ENCODE peak calls at places on chromosomes 1 and 21, in seven cellular contexts. One of them, this sample, is unnamed.
A peak's percentile ranks its signal among the peaks of the same experiment; 100 is the strongest.

GRCh38 chr1:218658899-218659298 is 313.8 kb downstream of the TGFB2 start:
- ATAC-seq in stimulated activated effector memory CD8-positive, alpha-beta T cell treated with anti-CD3 and anti-CD28 coated beads, Interleukin-12 subunit alpha, Interleukin-12 subunit beta, amount 100 ng/mL, for 72 hours: no peak
- ATAC-seq in effector memory CD8-positive, alpha-beta T cell: no peak
- ATAC-seq in activated CD8-positive, alpha-beta memory T cell treated with anti-CD3 and anti-CD28 coated beads, Interleukin-2, amount 10 ng/mL, durations not matched to agents 7 days and 5 days: no peak
- ATAC-seq in heart right ventricle: no peak
- ATAC-seq in psoas muscle: peak; percentile 49
- ATAC-seq in esophagus mucosa: peak; percentile 54
- ATAC-seq in this sample: no peak

GRCh38 chr1:184462170-184462569 is 75.3 kb downstream of the C1orf21 start:
- ATAC-seq in effector memory CD8-positive, alpha-beta T cell: no peak
- ATAC-seq in activated CD8-positive, alpha-beta memory T cell treated with anti-CD3 and anti-CD28 coated beads, Interleukin-2, amount 10 ng/mL, durations not matched to agents 7 days and 5 days: no peak
- ATAC-seq in esophagus mucosa: no peak
- ATAC-seq in stimulated activated effector memory CD8-positive, alpha-beta T cell treated with anti-CD3 and anti-CD28 coated beads, Interleukin-12 subunit alpha, Interleukin-12 subunit beta, amount 100 ng/mL, for 72 hours: no peak
- ATAC-seq in psoas muscle: peak; percentile 57
- ATAC-seq in heart right ventricle: no peak
- ATAC-seq in this sample: no peak

GRCh38 chr21:39120876-39121599 is 62.2 kb downstream of the PSMG1 start:
- ATAC-seq in stimulated activated effector memory CD8-positive, alpha-beta T cell treated with anti-CD3 and anti-CD28 coated beads, Interleukin-12 subunit alpha, Interleukin-12 subunit beta, amount 100 ng/mL, for 72 hours: no peak
- ATAC-seq in esophagus mucosa: no peak
- ATAC-seq in psoas muscle: peak; percentile 33
- ATAC-seq in heart right ventricle: no peak
- ATAC-seq in effector memory CD8-positive, alpha-beta T cell: no peak
- ATAC-seq in activated CD8-positive, alpha-beta memory T cell treated with anti-CD3 and anti-CD28 coated beads, Interleukin-2, amount 10 ng/mL, durations not matched to agents 7 days and 5 days: no peak
- ATAC-seq in this sample: no peak

GRCh38 chr1:7326366-7326765 is 444.7 kb upstream of the VAMP3 start:
- ATAC-seq in effector memory CD8-positive, alpha-beta T cell: no peak
- ATAC-seq in esophagus mucosa: no peak
- ATAC-seq in stimulated activated effector memory CD8-positive, alpha-beta T cell treated with anti-CD3 and anti-CD28 coated beads, Interleukin-12 subunit alpha, Interleukin-12 subunit beta, amount 100 ng/mL, for 72 hours: no peak
- ATAC-seq in activated CD8-positive, alpha-beta memory T cell treated with anti-CD3 and anti-CD28 coated beads, Interleukin-2, amount 10 ng/mL, durations not matched to agents 7 days and 5 days: no peak
- ATAC-seq in heart right ventricle: no peak
- ATAC-seq in psoas muscle: no peak
- ATAC-seq in this sample: no peak

GRCh38 chr1:58883037-58883887 is 99.4 kb upstream of the JUN start:
- ATAC-seq in effector memory CD8-positive, alpha-beta T cell: no peak
- ATAC-seq in activated CD8-positive, alpha-beta memory T cell treated with anti-CD3 and anti-CD28 coated beads, Interleukin-2, amount 10 ng/mL, durations not matched to agents 7 days and 5 days: no peak
- ATAC-seq in stimulated activated effector memory CD8-positive, alpha-beta T cell treated with anti-CD3 and anti-CD28 coated beads, Interleukin-12 subunit alpha, Interleukin-12 subunit beta, amount 100 ng/mL, for 72 hours: peak; percentile 54
- ATAC-seq in psoas muscle: peak; percentile 64
- ATAC-seq in esophagus mucosa: peak; percentile 91
- ATAC-seq in heart right ventricle: peak; percentile 71
- ATAC-seq in this sample: no peak

GRCh38 chr1:50917796-50918137 is 42.3 kb downstream of the FAF1 start:
- ATAC-seq in activated CD8-positive, alpha-beta memory T cell treated with anti-CD3 and anti-CD28 coated beads, Interleukin-2, amount 10 ng/mL, durations not matched to agents 7 days and 5 days: no peak
- ATAC-seq in effector memory CD8-positive, alpha-beta T cell: no peak
- ATAC-seq in heart right ventricle: no peak
- ATAC-seq in psoas muscle: no peak
- ATAC-seq in esophagus mucosa: no peak
- ATAC-seq in stimulated activated effector memory CD8-positive, alpha-beta T cell treated with anti-CD3 and anti-CD28 coated beads, Interleukin-12 subunit alpha, Interleukin-12 subunit beta, amount 100 ng/mL, for 72 hours: no peak
- ATAC-seq in this sample: no peak

GRCh38 chr1:201904579-201904978 is 15.9 kb downstream of the SHISA4 start:
- ATAC-seq in stimulated activated effector memory CD8-positive, alpha-beta T cell treated with anti-CD3 and anti-CD28 coated beads, Interleukin-12 subunit alpha, Interleukin-12 subunit beta, amount 100 ng/mL, for 72 hours: no peak
- ATAC-seq in psoas muscle: no peak
- ATAC-seq in heart right ventricle: peak; percentile 74
- ATAC-seq in effector memory CD8-positive, alpha-beta T cell: no peak
- ATAC-seq in activated CD8-positive, alpha-beta memory T cell treated with anti-CD3 and anti-CD28 coated beads, Interleukin-2, amount 10 ng/mL, durations not matched to agents 7 days and 5 days: no peak
- ATAC-seq in esophagus mucosa: peak; percentile 66
- ATAC-seq in this sample: no peak

GRCh38 chr1:227192163-227192562 is 126.1 kb downstream of the CDC42BPA start:
- ATAC-seq in esophagus mucosa: peak; percentile 82
- ATAC-seq in effector memory CD8-positive, alpha-beta T cell: no peak
- ATAC-seq in heart right ventricle: no peak
- ATAC-seq in activated CD8-positive, alpha-beta memory T cell treated with anti-CD3 and anti-CD28 coated beads, Interleukin-2, amount 10 ng/mL, durations not matched to agents 7 days and 5 days: peak; percentile 55
- ATAC-seq in psoas muscle: peak; percentile 94
- ATAC-seq in stimulated activated effector memory CD8-positive, alpha-beta T cell treated with anti-CD3 and anti-CD28 coated beads, Interleukin-12 subunit alpha, Interleukin-12 subunit beta, amount 100 ng/mL, for 72 hours: peak; percentile 99
- ATAC-seq in this sample: peak; percentile 99

GRCh38 chr1:225823811-225824261 is 13.9 kb downstream of the EPHX1 start:
- ATAC-seq in stimulated activated effector memory CD8-positive, alpha-beta T cell treated with anti-CD3 and anti-CD28 coated beads, Interleukin-12 subunit alpha, Interleukin-12 subunit beta, amount 100 ng/mL, for 72 hours: no peak
- ATAC-seq in effector memory CD8-positive, alpha-beta T cell: no peak
- ATAC-seq in psoas muscle: no peak
- ATAC-seq in heart right ventricle: no peak
- ATAC-seq in esophagus mucosa: no peak
- ATAC-seq in activated CD8-positive, alpha-beta memory T cell treated with anti-CD3 and anti-CD28 coated beads, Interleukin-2, amount 10 ng/mL, durations not matched to agents 7 days and 5 days: no peak
- ATAC-seq in this sample: no peak

GRCh38 chr1:32180186-32181060 is 948 bp downstream of the TXLNA start:
- ATAC-seq in heart right ventricle: peak; percentile 35
- ATAC-seq in esophagus mucosa: peak; percentile 37
- ATAC-seq in activated CD8-positive, alpha-beta memory T cell treated with anti-CD3 and anti-CD28 coated beads, Interleukin-2, amount 10 ng/mL, durations not matched to agents 7 days and 5 days: peak; percentile 14
- ATAC-seq in stimulated activated effector memory CD8-positive, alpha-beta T cell treated with anti-CD3 and anti-CD28 coated beads, Interleukin-12 subunit alpha, Interleukin-12 subunit beta, amount 100 ng/mL, for 72 hours: peak; percentile 52
- ATAC-seq in effector memory CD8-positive, alpha-beta T cell: peak; percentile 16
- ATAC-seq in psoas muscle: peak; percentile 47
- ATAC-seq in this sample: peak; percentile 27

GRCh38 chr1:31672988-31673387 is 28.3 kb upstream of the PEF1 start:
- ATAC-seq in stimulated activated effector memory CD8-positive, alpha-beta T cell treated with anti-CD3 and anti-CD28 coated beads, Interleukin-12 subunit alpha, Interleukin-12 subunit beta, amount 100 ng/mL, for 72 hours: no peak
- ATAC-seq in activated CD8-positive, alpha-beta memory T cell treated with anti-CD3 and anti-CD28 coated beads, Interleukin-2, amount 10 ng/mL, durations not matched to agents 7 days and 5 days: no peak
- ATAC-seq in heart right ventricle: peak; percentile 34
- ATAC-seq in psoas muscle: peak; percentile 82
- ATAC-seq in esophagus mucosa: no peak
- ATAC-seq in effector memory CD8-positive, alpha-beta T cell: no peak
- ATAC-seq in this sample: no peak

GRCh38 chr1:2564006-2564814 is 8.0 kb downstream of the TNFRSF14 start:
- ATAC-seq in heart right ventricle: no peak
- ATAC-seq in psoas muscle: no peak
- ATAC-seq in esophagus mucosa: no peak
- ATAC-seq in effector memory CD8-positive, alpha-beta T cell: no peak
- ATAC-seq in activated CD8-positive, alpha-beta memory T cell treated with anti-CD3 and anti-CD28 coated beads, Interleukin-2, amount 10 ng/mL, durations not matched to agents 7 days and 5 days: no peak
- ATAC-seq in stimulated activated effector memory CD8-positive, alpha-beta T cell treated with anti-CD3 and anti-CD28 coated beads, Interleukin-12 subunit alpha, Interleukin-12 subunit beta, amount 100 ng/mL, for 72 hours: no peak
- ATAC-seq in this sample: no peak

GRCh38 chr1:50179639-50180038 is 70.9 kb downstream of the ELAVL4 start:
- ATAC-seq in stimulated activated effector memory CD8-positive, alpha-beta T cell treated with anti-CD3 and anti-CD28 coated beads, Interleukin-12 subunit alpha, Interleukin-12 subunit beta, amount 100 ng/mL, for 72 hours: no peak
- ATAC-seq in heart right ventricle: no peak
- ATAC-seq in psoas muscle: no peak
- ATAC-seq in activated CD8-positive, alpha-beta memory T cell treated with anti-CD3 and anti-CD28 coated beads, Interleukin-2, amount 10 ng/mL, durations not matched to agents 7 days and 5 days: no peak
- ATAC-seq in esophagus mucosa: no peak
- ATAC-seq in effector memory CD8-positive, alpha-beta T cell: no peak
- ATAC-seq in this sample: no peak

GRCh38 chr1:211641942-211642341 is 33.5 kb downstream of the NEK2 start:
- ATAC-seq in heart right ventricle: no peak
- ATAC-seq in effector memory CD8-positive, alpha-beta T cell: no peak
- ATAC-seq in activated CD8-positive, alpha-beta memory T cell treated with anti-CD3 and anti-CD28 coated beads, Interleukin-2, amount 10 ng/mL, durations not matched to agents 7 days and 5 days: no peak
- ATAC-seq in stimulated activated effector memory CD8-positive, alpha-beta T cell treated with anti-CD3 and anti-CD28 coated beads, Interleukin-12 subunit alpha, Interleukin-12 subunit beta, amount 100 ng/mL, for 72 hours: no peak
- ATAC-seq in psoas muscle: no peak
- ATAC-seq in esophagus mucosa: no peak
- ATAC-seq in this sample: no peak

GRCh38 chr1:197062692-197063091 is 4.4 kb downstream of the F13B start:
- ATAC-seq in effector memory CD8-positive, alpha-beta T cell: no peak
- ATAC-seq in activated CD8-positive, alpha-beta memory T cell treated with anti-CD3 and anti-CD28 coated beads, Interleukin-2, amount 10 ng/mL, durations not matched to agents 7 days and 5 days: no peak
- ATAC-seq in esophagus mucosa: no peak
- ATAC-seq in stimulated activated effector memory CD8-positive, alpha-beta T cell treated with anti-CD3 and anti-CD28 coated beads, Interleukin-12 subunit alpha, Interleukin-12 subunit beta, amount 100 ng/mL, for 72 hours: no peak
- ATAC-seq in psoas muscle: no peak
- ATAC-seq in heart right ventricle: no peak
- ATAC-seq in this sample: no peak

GRCh38 chr1:40657046-40657445 is 8.4 kb downstream of the RIMS3 start:
- ATAC-seq in heart right ventricle: no peak
- ATAC-seq in activated CD8-positive, alpha-beta memory T cell treated with anti-CD3 and anti-CD28 coated beads, Interleukin-2, amount 10 ng/mL, durations not matched to agents 7 days and 5 days: no peak
- ATAC-seq in esophagus mucosa: no peak
- ATAC-seq in stimulated activated effector memory CD8-positive, alpha-beta T cell treated with anti-CD3 and anti-CD28 coated beads, Interleukin-12 subunit alpha, Interleukin-12 subunit beta, amount 100 ng/mL, for 72 hours: no peak
- ATAC-seq in effector memory CD8-positive, alpha-beta T cell: no peak
- ATAC-seq in psoas muscle: no peak
- ATAC-seq in this sample: no peak

GRCh38 chr1:118122234-118123004 is 62.6 kb downstream of the SPAG17 start:
- ATAC-seq in activated CD8-positive, alpha-beta memory T cell treated with anti-CD3 and anti-CD28 coated beads, Interleukin-2, amount 10 ng/mL, durations not matched to agents 7 days and 5 days: no peak
- ATAC-seq in heart right ventricle: no peak
- ATAC-seq in stimulated activated effector memory CD8-positive, alpha-beta T cell treated with anti-CD3 and anti-CD28 coated beads, Interleukin-12 subunit alpha, Interleukin-12 subunit beta, amount 100 ng/mL, for 72 hours: no peak
- ATAC-seq in psoas muscle: no peak
- ATAC-seq in esophagus mucosa: peak; percentile 74
- ATAC-seq in effector memory CD8-positive, alpha-beta T cell: no peak
- ATAC-seq in this sample: no peak

GRCh38 chr21:46220275-46220810 is 8.2 kb downstream of the LSS start:
- ATAC-seq in esophagus mucosa: no peak
- ATAC-seq in effector memory CD8-positive, alpha-beta T cell: no peak
- ATAC-seq in heart right ventricle: no peak
- ATAC-seq in activated CD8-positive, alpha-beta memory T cell treated with anti-CD3 and anti-CD28 coated beads, Interleukin-2, amount 10 ng/mL, durations not matched to agents 7 days and 5 days: no peak
- ATAC-seq in psoas muscle: no peak
- ATAC-seq in stimulated activated effector memory CD8-positive, alpha-beta T cell treated with anti-CD3 and anti-CD28 coated beads, Interleukin-12 subunit alpha, Interleukin-12 subunit beta, amount 100 ng/mL, for 72 hours: no peak
- ATAC-seq in this sample: no peak

GRCh38 chr1:167122568-167122967 is 28.7 kb downstream of the STYXL2 start:
- ATAC-seq in stimulated activated effector memory CD8-positive, alpha-beta T cell treated with anti-CD3 and anti-CD28 coated beads, Interleukin-12 subunit alpha, Interleukin-12 subunit beta, amount 100 ng/mL, for 72 hours: no peak
- ATAC-seq in psoas muscle: no peak
- ATAC-seq in esophagus mucosa: no peak
- ATAC-seq in activated CD8-positive, alpha-beta memory T cell treated with anti-CD3 and anti-CD28 coated beads, Interleukin-2, amount 10 ng/mL, durations not matched to agents 7 days and 5 days: no peak
- ATAC-seq in effector memory CD8-positive, alpha-beta T cell: no peak
- ATAC-seq in heart right ventricle: no peak
- ATAC-seq in this sample: no peak

GRCh38 chr1:197663178-197663953 is 111.9 kb downstream of the DENND1B start:
- ATAC-seq in heart right ventricle: no peak
- ATAC-seq in esophagus mucosa: no peak
- ATAC-seq in effector memory CD8-positive, alpha-beta T cell: no peak
- ATAC-seq in stimulated activated effector memory CD8-positive, alpha-beta T cell treated with anti-CD3 and anti-CD28 coated beads, Interleukin-12 subunit alpha, Interleukin-12 subunit beta, amount 100 ng/mL, for 72 hours: no peak
- ATAC-seq in activated CD8-positive, alpha-beta memory T cell treated with anti-CD3 and anti-CD28 coated beads, Interleukin-2, amount 10 ng/mL, durations not matched to agents 7 days and 5 days: no peak
- ATAC-seq in psoas muscle: no peak
- ATAC-seq in this sample: no peak

GRCh38 chr1:168893359-168893791 is 164.4 kb upstream of the DPT start:
- ATAC-seq in heart right ventricle: peak; percentile 98
- ATAC-seq in effector memory CD8-positive, alpha-beta T cell: no peak
- ATAC-seq in psoas muscle: peak; percentile 97
- ATAC-seq in activated CD8-positive, alpha-beta memory T cell treated with anti-CD3 and anti-CD28 coated beads, Interleukin-2, amount 10 ng/mL, durations not matched to agents 7 days and 5 days: no peak
- ATAC-seq in esophagus mucosa: peak; percentile 95
- ATAC-seq in stimulated activated effector memory CD8-positive, alpha-beta T cell treated with anti-CD3 and anti-CD28 coated beads, Interleukin-12 subunit alpha, Interleukin-12 subunit beta, amount 100 ng/mL, for 72 hours: no peak
- ATAC-seq in this sample: no peak

GRCh38 chr1:1063261-1063944 is 10.7 kb downstream of the RNF223 start:
- ATAC-seq in stimulated activated effector memory CD8-positive, alpha-beta T cell treated with anti-CD3 and anti-CD28 coated beads, Interleukin-12 subunit alpha, Interleukin-12 subunit beta, amount 100 ng/mL, for 72 hours: peak; percentile 0
- ATAC-seq in heart right ventricle: peak; percentile 6
- ATAC-seq in effector memory CD8-positive, alpha-beta T cell: no peak
- ATAC-seq in esophagus mucosa: no peak
- ATAC-seq in psoas muscle: no peak
- ATAC-seq in activated CD8-positive, alpha-beta memory T cell treated with anti-CD3 and anti-CD28 coated beads, Interleukin-2, amount 10 ng/mL, durations not matched to agents 7 days and 5 days: no peak
- ATAC-seq in this sample: no peak

GRCh38 chr1:89635825-89636815 is 3.2 kb downstream of the LRRC8C start:
- ATAC-seq in esophagus mucosa: no peak
- ATAC-seq in effector memory CD8-positive, alpha-beta T cell: no peak
- ATAC-seq in heart right ventricle: no peak
- ATAC-seq in stimulated activated effector memory CD8-positive, alpha-beta T cell treated with anti-CD3 and anti-CD28 coated beads, Interleukin-12 subunit alpha, Interleukin-12 subunit beta, amount 100 ng/mL, for 72 hours: peak; percentile 63
- ATAC-seq in psoas muscle: no peak
- ATAC-seq in activated CD8-positive, alpha-beta memory T cell treated with anti-CD3 and anti-CD28 coated beads, Interleukin-2, amount 10 ng/mL, durations not matched to agents 7 days and 5 days: no peak
- ATAC-seq in this sample: peak; percentile 60

GRCh38 chr1:7705048-7705907 is 65.8 kb upstream of the VAMP3 start:
- ATAC-seq in stimulated activated effector memory CD8-positive, alpha-beta T cell treated with anti-CD3 and anti-CD28 coated beads, Interleukin-12 subunit alpha, Interleukin-12 subunit beta, amount 100 ng/mL, for 72 hours: no peak
- ATAC-seq in psoas muscle: no peak
- ATAC-seq in activated CD8-positive, alpha-beta memory T cell treated with anti-CD3 and anti-CD28 coated beads, Interleukin-2, amount 10 ng/mL, durations not matched to agents 7 days and 5 days: no peak
- ATAC-seq in effector memory CD8-positive, alpha-beta T cell: peak; percentile 28
- ATAC-seq in esophagus mucosa: no peak
- ATAC-seq in heart right ventricle: no peak
- ATAC-seq in this sample: no peak

GRCh38 chr21:42113926-42114409 is 42.9 kb downstream of the UMODL1 start:
- ATAC-seq in psoas muscle: no peak
- ATAC-seq in esophagus mucosa: peak; percentile 72
- ATAC-seq in stimulated activated effector memory CD8-positive, alpha-beta T cell treated with anti-CD3 and anti-CD28 coated beads, Interleukin-12 subunit alpha, Interleukin-12 subunit beta, amount 100 ng/mL, for 72 hours: no peak
- ATAC-seq in effector memory CD8-positive, alpha-beta T cell: no peak
- ATAC-seq in activated CD8-positive, alpha-beta memory T cell treated with anti-CD3 and anti-CD28 coated beads, Interleukin-2, amount 10 ng/mL, durations not matched to agents 7 days and 5 days: no peak
- ATAC-seq in heart right ventricle: peak; percentile 29
- ATAC-seq in this sample: no peak

GRCh38 chr1:213136190-213136917 is 85.3 kb downstream of the RPS6KC1 start:
- ATAC-seq in effector memory CD8-positive, alpha-beta T cell: no peak
- ATAC-seq in activated CD8-positive, alpha-beta memory T cell treated with anti-CD3 and anti-CD28 coated beads, Interleukin-2, amount 10 ng/mL, durations not matched to agents 7 days and 5 days: no peak
- ATAC-seq in psoas muscle: no peak
- ATAC-seq in heart right ventricle: no peak
- ATAC-seq in stimulated activated effector memory CD8-positive, alpha-beta T cell treated with anti-CD3 and anti-CD28 coated beads, Interleukin-12 subunit alpha, Interleukin-12 subunit beta, amount 100 ng/mL, for 72 hours: no peak
- ATAC-seq in esophagus mucosa: no peak
- ATAC-seq in this sample: no peak

GRCh38 chr1:212981571-212982328 is 31.4 kb downstream of the VASH2 start:
- ATAC-seq in activated CD8-positive, alpha-beta memory T cell treated with anti-CD3 and anti-CD28 coated beads, Interleukin-2, amount 10 ng/mL, durations not matched to agents 7 days and 5 days: peak; percentile 50
- ATAC-seq in heart right ventricle: peak; percentile 25
- ATAC-seq in stimulated activated effector memory CD8-positive, alpha-beta T cell treated with anti-CD3 and anti-CD28 coated beads, Interleukin-12 subunit alpha, Interleukin-12 subunit beta, amount 100 ng/mL, for 72 hours: peak; percentile 64
- ATAC-seq in psoas muscle: peak; percentile 68
- ATAC-seq in esophagus mucosa: peak; percentile 25
- ATAC-seq in effector memory CD8-positive, alpha-beta T cell: no peak
- ATAC-seq in this sample: peak; percentile 10

GRCh38 chr1:83761977-83762376 is 237.0 kb downstream of the TTLL7 start:
- ATAC-seq in psoas muscle: no peak
- ATAC-seq in effector memory CD8-positive, alpha-beta T cell: no peak
- ATAC-seq in heart right ventricle: no peak
- ATAC-seq in esophagus mucosa: no peak
- ATAC-seq in stimulated activated effector memory CD8-positive, alpha-beta T cell treated with anti-CD3 and anti-CD28 coated beads, Interleukin-12 subunit alpha, Interleukin-12 subunit beta, amount 100 ng/mL, for 72 hours: no peak
- ATAC-seq in activated CD8-positive, alpha-beta memory T cell treated with anti-CD3 and anti-CD28 coated beads, Interleukin-2, amount 10 ng/mL, durations not matched to agents 7 days and 5 days: no peak
- ATAC-seq in this sample: no peak

This sample was measured in activated T-helper 17 cell treated with anti-CD3 and anti-CD28 coated beads, Interleukin-2, amount 50 U/mL, for 72 hours.